ENCODE peak calls at places on chromosomes 6 and 20, in six cellular contexts. B is Caco-2; D is lung; P is CD8-positive, alpha-beta T cell; T is H9; R is breast epithelium. A is an unnamed sample.
A peak's percentile ranks its signal among the peaks of the same experiment; 100 is the strongest.

GRCh38 chr6:13741358-13741757 is 29.7 kb upstream of the RANBP9 start:
- DNase-seq in P (no peak), T (no peak), B (no peak), R (no peak), D (no peak), A (no peak)

GRCh38 chr6:8177721-8178120 is 75.4 kb upstream of the EEF1E1 start:
- DNase-seq in T (no peak), P (no peak), B (no peak), R (no peak), D (no peak), A (no peak)

GRCh38 chr6:141463237-141463977 is 669.3 kb upstream of the GJE1 start:
- DNase-seq in P (no peak), R (no peak), D (no peak), T (no peak), B (no peak), A (no peak)

GRCh38 chr6:79143320-79143898 is 65.4 kb upstream of the PHIP start:
- DNase-seq in D (no peak), R (no peak), T (no peak), B (no peak), P (no peak), A (no peak)

GRCh38 chr6:129194441-129195021 is 311.6 kb downstream of the LAMA2 start:
- DNase-seq in D (no peak), P (no peak), B (no peak), T (no peak), R (no peak), A (no peak)

GRCh38 chr6:101181006-101181405 is 212.5 kb upstream of the GRIK2 start:
- DNase-seq in D (no peak), B (no peak), T (no peak), R (no peak), P (no peak), A (no peak)

GRCh38 chr6:43579171-43579570 is 3.2 kb downstream of the POLH start:
- DNase-seq in B (no peak), D (no peak), P (no peak), R (no peak), T (no peak), A (no peak)

GRCh38 chr20:8005033-8005432 is 14.5 kb downstream of the TMX4 start:
- DNase-seq in D (no peak), R (no peak), P (no peak), T (no peak), B (no peak), A (no peak)

GRCh38 chr20:20864346-20865096 is 152.1 kb upstream of the RALGAPA2 start:
- DNase-seq in T (no peak), D (no peak), P (no peak), R (no peak), B (no peak), A (no peak)

GRCh38 chr6:15881150-15881549 is 218.3 kb upstream of the DTNBP1 start:
- DNase-seq in T (no peak), R (no peak), B (no peak), D (no peak), P (no peak), A (no peak)

GRCh38 chr6:112245511-112246203 is 8.7 kb downstream of the LAMA4 start:
- DNase-seq in T (no peak), D (no peak), R (no peak), B (no peak), P (no peak), A (no peak)

GRCh38 chr20:2751868-2752630 is 48.4 kb downstream of the CPXM1 start:
- DNase-seq in B (peak; percentile 37), D (no peak), P (peak; percentile 70), T (no peak), R (no peak), A (peak; percentile 83)

GRCh38 chr6:160783741-160784140 is 81.7 kb downstream of the PLG start:
- DNase-seq in B (no peak), P (no peak), R (no peak), D (no peak), T (no peak), A (no peak)

GRCh38 chr6:153024401-153025017 is 22.0 kb upstream of the MTRF1L start:
- DNase-seq in T (peak; percentile 54), D (peak; percentile 33), R (no peak), B (peak; percentile 52), P (peak; percentile 59), A (no peak)

GRCh38 chr6:46410330-46410953 is 80.8 kb downstream of the RCAN2 start:
- DNase-seq in R (no peak), B (no peak), D (no peak), P (no peak), T (no peak), A (no peak)

GRCh38 chr20:20580139-20580538 is 132.3 kb downstream of the RALGAPA2 start:
- DNase-seq in R (no peak), B (no peak), P (no peak), D (no peak), T (no peak), A (no peak)

GRCh38 chr20:64003970-64004725 is 23.2 kb downstream of the PRPF6 start:
- DNase-seq in T (no peak), D (no peak), B (peak; percentile 74), P (no peak), R (no peak), A (no peak)

GRCh38 chr6:56359201-56359899 is 112.0 kb upstream of the COL21A1 start:
- DNase-seq in D (peak; percentile 64), T (peak; percentile 58), R (peak; percentile 54), B (peak; percentile 54), P (peak; percentile 57), A (no peak)

DNA sequence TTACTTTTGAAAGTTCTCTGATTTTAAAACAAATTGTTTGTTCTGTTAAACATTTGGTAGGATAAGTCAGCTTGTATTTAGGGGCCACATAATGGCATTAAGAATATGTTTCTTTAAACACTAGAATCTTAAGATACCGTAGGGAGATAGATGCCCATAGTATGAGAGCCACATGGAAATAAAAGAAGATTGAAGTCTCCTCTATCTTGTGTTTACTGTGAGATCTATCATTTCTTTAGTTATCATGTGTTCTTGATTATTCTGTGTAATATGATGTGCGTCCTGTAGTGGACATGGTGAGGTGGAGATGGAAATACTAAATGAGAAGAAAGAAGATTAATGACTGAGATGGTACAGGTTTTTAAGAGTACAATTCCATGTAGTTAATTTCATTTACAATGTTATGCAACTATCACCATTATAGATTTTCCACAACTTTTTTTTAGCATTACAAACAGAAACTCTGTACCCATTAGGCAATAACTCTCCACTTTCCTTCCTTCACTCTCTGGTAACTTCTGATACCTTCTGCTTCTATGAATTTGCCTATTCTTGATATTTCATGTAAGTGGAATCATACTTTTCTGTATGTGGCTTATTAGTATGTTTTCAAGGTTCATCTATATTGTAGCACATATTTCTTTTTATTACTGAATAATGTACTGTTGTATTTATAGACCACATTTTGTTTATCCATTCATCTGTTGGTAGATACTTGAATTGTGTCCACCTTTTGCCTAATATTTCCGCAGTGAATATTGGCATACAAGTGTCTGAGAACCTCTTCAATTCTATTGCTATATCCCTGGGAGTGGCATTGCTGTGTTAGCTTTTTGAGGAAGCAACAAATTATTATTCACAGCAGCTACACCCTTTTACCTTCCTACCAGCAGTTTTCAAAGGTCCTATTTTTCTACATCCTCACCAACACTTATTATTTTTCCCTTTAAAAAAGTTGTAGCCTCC is 11.5 kb downstream of the RNF146 start:
- DNase-seq in P (no peak), D (no peak), T (no peak), R (no peak), B (no peak), A (no peak)
- H3K4me1 ChIP-seq in P (no peaks in the 10 kb centered on the region), D (peaks cover 3% of the 10 kb centered on the region), T (no peaks in the 10 kb centered on the region), R (no peaks in the 10 kb centered on the region), B (no peaks in the 10 kb centered on the region), A (peaks cover 21% of the 10 kb centered on the region)

GRCh38 chr20:53960586-53961386 is 109.6 kb downstream of the BCAS1 start:
- DNase-seq in R (no peak), B (no peak), P (no peak), T (no peak), D (no peak), A (no peak)

GRCh38 chr20:53959849-53960585 is 110.4 kb downstream of the BCAS1 start:
- DNase-seq in D (no peak), B (no peak), T (no peak), P (no peak), R (no peak), A (no peak)

GRCh38 chr20:53956013-53956715 is 114.2 kb downstream of the BCAS1 start:
- DNase-seq in D (no peak), P (no peak), B (no peak), T (no peak), R (no peak), A (no peak)

GRCh38 chr20:53957421-53958172 is 112.8 kb downstream of the BCAS1 start:
- DNase-seq in D (no peak), B (no peak), R (no peak), P (no peak), T (no peak), A (no peak)

GRCh38 chr20:53958240-53958639 is 112.2 kb downstream of the BCAS1 start:
- DNase-seq in B (no peak), D (no peak), P (no peak), R (no peak), T (no peak), A (no peak)
- H3K4me1 ChIP-seq in B (peaks cover 4% of the 10 kb centered on the region), D (no peaks in the 10 kb centered on the region), P (no peaks in the 10 kb centered on the region), R (no peaks in the 10 kb centered on the region), T (peaks cover 6% of the 10 kb centered on the region), A (no peaks in the 10 kb centered on the region)

GRCh38 chr20:48800227-48800626 is 27.6 kb downstream of the PREX1 start:
- DNase-seq in B (no peak), T (no peak), P (no peak), D (no peak), R (no peak), A (peak; percentile 16)

GRCh38 chr20:48797850-48798747 is 29.7 kb downstream of the PREX1 start:
- DNase-seq in R (no peak), P (no peak), B (no peak), D (no peak), T (no peak), A (peak; percentile 54)

GRCh38 chr20:48797275-48797825 is 30.4 kb downstream of the PREX1 start:
- DNase-seq in T (no peak), R (no peak), B (no peak), P (no peak), D (no peak), A (peak; percentile 84)

GRCh38 chr20:48801197-48801596 is 26.6 kb downstream of the PREX1 start:
- DNase-seq in R (no peak), T (no peak), B (no peak), P (no peak), D (no peak), A (peak; percentile 51)

DNA sequence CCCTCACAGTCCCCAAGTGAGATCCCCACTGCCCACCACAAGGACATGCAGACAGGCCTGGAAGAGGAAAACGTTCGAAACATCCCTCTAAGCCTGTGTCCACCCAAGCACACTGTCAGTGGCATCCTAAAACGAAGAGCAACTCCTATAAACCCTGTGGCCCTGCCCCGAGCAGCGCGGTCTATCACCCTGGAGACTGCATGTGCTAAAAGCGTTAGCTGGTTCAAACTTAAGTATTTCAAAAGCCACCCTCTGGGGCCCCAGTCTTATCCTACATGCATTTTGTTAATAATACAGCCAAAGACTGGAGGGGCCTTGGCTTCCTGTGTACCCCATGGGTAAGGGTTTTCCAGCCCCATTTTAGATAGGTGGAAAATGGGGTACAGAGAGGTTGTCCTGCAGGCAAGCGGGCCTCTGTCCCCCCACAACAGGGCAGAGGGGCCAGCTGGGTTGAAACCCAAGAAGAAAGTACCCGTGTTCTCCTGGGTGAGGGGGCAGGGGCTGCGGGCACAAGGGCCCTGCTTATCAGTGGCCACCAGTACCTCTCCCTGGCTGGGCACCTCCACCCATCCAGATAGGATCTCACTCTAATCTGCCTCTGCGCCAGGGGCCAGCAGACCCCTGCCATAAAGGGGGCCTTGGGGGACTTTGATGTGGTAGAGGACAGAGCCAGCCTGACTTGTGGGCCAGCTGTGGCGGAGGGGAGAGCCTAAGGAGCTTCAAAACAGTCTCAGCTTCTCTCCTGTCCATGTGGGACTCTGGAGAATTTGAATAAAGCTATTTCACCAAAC is 28.3 kb downstream of the PREX1 start:
- DNase-seq in D (no peak), B (no peak), P (no peak), R (no peak), T (no peak), A (peak; percentile 51)
- H3K4me1 ChIP-seq in D (peaks cover 15% of the 10 kb centered on the region), B (no peaks in the 10 kb centered on the region), P (peaks cover 72% of the 10 kb centered on the region), R (no peaks in the 10 kb centered on the region), T (no peaks in the 10 kb centered on the region), A (peaks cover 35% of the 10 kb centered on the region)

GRCh38 chr6:132198896-132199295 is 202.4 kb downstream of the MOXD1 start:
- DNase-seq in D (no peak), T (no peak), P (no peak), B (no peak), R (no peak), A (no peak)
- H3K4me1 ChIP-seq in D (no peaks in the 10 kb centered on the region), T (no peaks in the 10 kb centered on the region), P (no peaks in the 10 kb centered on the region), B (no peaks in the 10 kb centered on the region), R (no peaks in the 10 kb centered on the region), A (peaks cover 3% of the 10 kb centered on the region)